ENCODE peak calls at places on chromosomes 12 and 14, in eight cellular contexts. S, G, N, D, K, L, Y and H are unnamed samples.

GRCh38 chr14:59123526-59123925 is 64.9 kb upstream of the DAAM1 start:
- DNase-seq in K (no peak), L (no peak), Y (no peak), G (no peak), S (no peak), N (no peak), D (peak; percentile 84), H (no peak)

GRCh38 chr14:23640524-23641141 is 4.5 kb downstream of the DHRS2 start:
- DNase-seq in S (no peak), N (no peak), D (peak; percentile 63), Y (no peak), L (peak; percentile 90), G (no peak), K (no peak), H (no peak)

GRCh38 chr14:32189806-32190205 is 12.0 kb upstream of the RNU6-7 start:
- DNase-seq in Y (no peak), K (no peak), S (no peak), D (no peak), G (no peak), L (no peak), N (peak; percentile 29), H (no peak)

GRCh38 chr14:70887207-70888150 is 19.8 kb upstream of the PCNX1 start:
- DNase-seq in S (no peak), N (peak; percentile 96), G (no peak), K (no peak), Y (no peak), L (no peak), D (peak; percentile 79), H (no peak)

GRCh38 chr12:6699989-6700645 is 498 bp downstream of the PIANP start:
- DNase-seq in Y (no peak), K (no peak), D (peak; percentile 34), G (no peak), S (no peak), L (no peak), N (no peak), H (no peak)

GRCh38 chr14:100004392-100004791 is 60.8 kb upstream of the EVL start:
- DNase-seq in K (no peak), Y (no peak), S (no peak), N (no peak), L (no peak), G (peak; percentile 23), D (no peak), H (no peak)

GRCh38 chr12:94768398-94769039 is 118.2 kb upstream of the TMCC3 start:
- DNase-seq in L (no peak), G (no peak), D (no peak), K (no peak), S (no peak), Y (no peak), N (no peak), H (no peak)

GRCh38 chr12:4648099-4648498 is 752 bp downstream of the AKAP3 start:
- DNase-seq in S (no peak), N (peak; percentile 70), G (peak; percentile 12), L (no peak), K (no peak), D (peak; percentile 27), Y (no peak), H (no peak)

GRCh38 chr14:36315159-36315853 is 5.1 kb downstream of the MBIP start:
- DNase-seq in N (no peak), Y (no peak), L (no peak), S (no peak), K (no peak), D (no peak), G (no peak), H (no peak)

GRCh38 chr14:67269338-67270060 is 28.3 kb downstream of the PALS1 start:
- DNase-seq in L (peak; percentile 23), D (peak; percentile 88), G (no peak), S (peak; percentile 42), N (no peak), Y (no peak), K (no peak), H (no peak)

GRCh38 chr14:63905370-63905769 is 52.6 kb downstream of the SYNE2 start:
- DNase-seq in Y (no peak), G (no peak), L (no peak), D (no peak), K (no peak), N (no peak), S (no peak), H (no peak)

GRCh38 chr12:6965714-6966113 is 4.8 kb downstream of the PHB2 start:
- DNase-seq in G (no peak), Y (no peak), N (no peak), L (no peak), D (no peak), K (no peak), S (no peak), H (no peak)

GRCh38 chr12:24853588-24853987 is 95.3 kb downstream of the BCAT1 start:
- DNase-seq in L (no peak), D (peak; percentile 81), K (no peak), G (no peak), Y (no peak), N (no peak), S (no peak), H (no peak)